ENCODE peak calls at places on chromosomes 1 and 21, in eight cellular contexts. Y is esophagus muscularis mucosa; C is foreskin keratinocyte; N is CD8-positive, alpha-beta memory T cell; M is endothelial cell of umbilical vein; V is prostate gland; E is PC-9; G is heart right ventricle. F is an unnamed sample. For H3K4me1, the result is how much of the 10 kb centered on the place peaks cover.

GRCh38 chr1:198096390-198096789 is 60.4 kb upstream of the NEK7 start:
- DNase-seq in Y (no peak), C (no peak), N (no peak), M (no peak), V (no peak), E (no peak), G (no peak), F (no peak)

GRCh38 chr1:110356379-110356778 is 17.2 kb downstream of the RBM15 start:
- DNase-seq in Y (no peak), C (peak), N (no peak), M (no peak), V (peak), E (peak), G (no peak), F (no peak)

GRCh38 chr21:16309250-16309971 is 579.6 kb downstream of the USP25 start:
- DNase-seq in Y (no peak), C (no peak), N (no peak), M (no peak), V (no peak), E (no peak), G (no peak), F (no peak)

GRCh38 chr1:228646717-228647522 is 88.4 kb upstream of the RHOU start:
- DNase-seq in Y (peak), C (peak), N (peak), M (peak), V (no peak), E (no peak), G (no peak), F (no peak)

GRCh38 chr1:52970149-52970548 is 43.1 kb downstream of the SCP2 start:
- DNase-seq in Y (no peak), C (no peak), N (peak), M (peak), V (no peak), E (no peak), G (no peak), F (no peak)

GRCh38 chr21:34521561-34521960 is 9.6 kb upstream of the KCNE1 start:
- DNase-seq in Y (no peak), C (no peak), N (no peak), M (no peak), V (no peak), E (no peak), G (no peak), F (no peak)

GRCh38 chr1:8424539-8425116 is 106.7 kb downstream of the SLC45A1 start:
- DNase-seq in Y (no peak), C (peak), N (peak), M (peak), V (peak), E (peak), G (peak), F (peak)

GRCh38 chr21:33266784-33267135 is 593 bp downstream of the IL10RB start:
- DNase-seq in Y (no peak), C (no peak), N (no peak), M (no peak), V (no peak), E (no peak), G (no peak), F (peak)

GRCh38 chr1:228723287-228723686 is 12.0 kb upstream of the RHOU start:
- DNase-seq in Y (peak), C (no peak), N (no peak), M (no peak), V (no peak), E (no peak), G (no peak), F (no peak)

GRCh38 chr1:240100351-240100750 is 8.7 kb downstream of the FMN2 start:
- DNase-seq in Y (no peak), C (no peak), N (no peak), M (no peak), V (no peak), E (no peak), G (no peak), F (no peak)

GRCh38 chr21:17526771-17527170 is 13.9 kb downstream of the CXADR start:
- DNase-seq in Y (no peak), C (no peak), N (no peak), M (no peak), V (no peak), E (no peak), G (no peak), F (no peak)

GRCh38 chr1:198443374-198444233 is 96.9 kb downstream of the ATP6V1G3 start:
- DNase-seq in Y (no peak), C (peak), N (no peak), M (peak), V (no peak), E (peak), G (no peak), F (no peak)

GRCh38 chr1:171798311-171798710 is 16.9 kb downstream of the METTL13 start:
- DNase-seq in Y (no peak), C (no peak), N (no peak), M (no peak), V (no peak), E (no peak), G (no peak), F (no peak)

GRCh38 chr1:15885701-15886612 is 38.5 kb downstream of the SPEN start:
- DNase-seq in Y (peak), C (peak), N (peak), M (peak), V (peak), E (peak), G (peak), F (peak)
- H3K4me1 ChIP-seq in Y (under half), C (under half), N (under half), M (under half), V (under half), E (under half), G (half or more), F (half or more)

GRCh38 chr1:30752651-30752908 is 5.0 kb downstream of the LAPTM5 start:
- DNase-seq in Y (no peak), C (no peak), N (no peak), M (no peak), V (no peak), E (peak), G (no peak), F (no peak)
- H3K27ac ChIP-seq in Y (no peak), C (no peak), N (no peak), M (no peak), V (no peak), E (peak), G (no peak), F (no peak)

GRCh38 chr21:39183272-39184049 is at the start of gene PSMG1:
- DNase-seq in Y (peak), C (peak), N (peak), M (peak), V (peak), E (peak), G (peak), F (peak)
- H3K4me1 ChIP-seq in Y (under half), C (under half), N (under half), M (under half), V (under half), E (under half), G (under half), F (under half)

DNA sequence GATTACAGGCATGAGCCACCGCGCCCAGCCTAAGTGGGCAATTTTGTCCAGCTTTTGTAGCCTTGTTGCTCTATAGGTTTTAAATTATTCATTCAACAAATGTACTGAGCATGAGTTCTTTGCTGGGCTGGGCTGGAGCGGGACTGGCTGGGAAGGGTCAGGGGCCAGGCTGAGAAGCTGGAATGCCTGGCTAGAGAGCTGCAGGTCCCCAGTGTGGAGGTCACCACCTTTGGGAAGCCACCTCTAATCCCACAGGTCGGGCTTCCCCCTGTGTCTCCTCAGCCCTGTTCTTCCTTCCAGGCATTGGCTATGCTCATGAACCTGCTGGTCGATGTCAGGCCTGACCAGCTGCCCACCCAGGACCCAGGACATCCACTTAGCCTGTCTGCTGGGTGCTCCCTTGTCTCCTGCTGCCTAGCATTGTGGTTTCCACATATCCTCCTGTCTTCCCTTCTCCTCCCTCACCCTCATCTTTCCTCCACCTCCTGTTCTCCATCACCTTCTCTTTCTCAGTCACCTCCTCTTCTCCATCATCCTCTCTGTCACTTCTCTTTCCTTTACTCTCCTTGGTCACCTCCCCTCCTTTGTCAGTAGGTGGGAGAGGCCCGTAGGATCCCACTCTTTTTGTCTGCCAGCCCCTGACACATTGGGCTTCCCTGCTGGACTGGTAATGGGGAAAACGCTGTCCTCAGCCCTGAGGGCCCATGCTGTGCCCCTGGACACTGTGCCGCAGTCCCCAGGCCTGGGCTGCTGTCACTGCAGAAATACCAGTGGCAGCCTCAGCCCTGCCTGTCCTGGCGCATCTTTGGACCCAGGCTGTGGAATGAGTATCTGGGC is 23.8 kb downstream of the SERINC2 start:
- DNase-seq in Y (no peak), C (no peak), N (no peak), M (no peak), V (no peak), E (no peak), G (no peak), F (no peak)
- H3K27ac ChIP-seq in Y (no peak), C (no peak), N (no peak), M (no peak), V (no peak), E (no peak), G (no peak), F (no peak)